ENCODE peak calls at places on chromosomes 12 and 14, in eight cellular contexts. Q, W, J, A, F, R, V and X are unnamed samples.

GRCh38 chr14:64966976-64967375 is 5.2 kb downstream of the RAB15 start:
- DNase-seq in Q (no peak), W (peak), J (no peak), A (no peak), F (no peak), R (no peak), V (no peak), X (no peak)

GRCh38 chr14:22512106-22512814 is 76.8 kb downstream of the DAD1 start:
- DNase-seq in Q (no peak), W (no peak), J (no peak), A (no peak), F (no peak), R (no peak), V (no peak), X (no peak)

GRCh38 chr14:94876306-94876705 is 106.4 kb upstream of the GSC start:
- DNase-seq in Q (no peak), W (no peak), J (no peak), A (no peak), F (no peak), R (no peak), V (no peak), X (no peak)

GRCh38 chr14:51400142-51400541 is 160.1 kb downstream of the TMX1 start:
- DNase-seq in Q (no peak), W (no peak), J (no peak), A (no peak), F (no peak), R (no peak), V (no peak), X (no peak)

GRCh38 chr12:27193854-27194544 is 50.1 kb upstream of the STK38L start:
- DNase-seq in Q (no peak), W (no peak), J (no peak), A (no peak), F (no peak), R (peak), V (peak), X (no peak)

GRCh38 chr12:127280393-127281275 is 986.3 kb upstream of the TMEM132C start:
- DNase-seq in Q (peak), W (no peak), J (peak), A (peak), F (no peak), R (no peak), V (peak), X (peak)

GRCh38 chr12:131088701-131089525 is 135.2 kb downstream of the ADGRD1 start:
- DNase-seq in Q (peak), W (no peak), J (peak), A (no peak), F (no peak), R (no peak), V (no peak), X (no peak)

GRCh38 chr14:93219103-93219726 is 12.2 kb downstream of the UBR7 start:
- DNase-seq in Q (no peak), W (peak), J (no peak), A (no peak), F (peak), R (no peak), V (peak), X (peak)

GRCh38 chr12:118319627-118320026 is 53.1 kb downstream of the TAOK3 start:
- DNase-seq in Q (no peak), W (no peak), J (no peak), A (no peak), F (no peak), R (no peak), V (no peak), X (no peak)

GRCh38 chr14:92653162-92653651 is 95.2 kb downstream of the LGMN start:
- DNase-seq in Q (no peak), W (no peak), J (no peak), A (no peak), F (peak), R (no peak), V (no peak), X (no peak)

GRCh38 chr12:38921025-38921677 is 15.8 kb upstream of the CPNE8 start:
- DNase-seq in Q (no peak), W (peak), J (peak), A (no peak), F (peak), R (no peak), V (peak), X (peak)

GRCh38 chr14:57189070-57189469 is 79.6 kb downstream of the EXOC5 start:
- DNase-seq in Q (no peak), W (peak), J (no peak), A (no peak), F (peak), R (no peak), V (peak), X (peak)

GRCh38 chr12:122166422-122167327 is 7.3 kb downstream of the IL31 start:
- DNase-seq in Q (no peak), W (no peak), J (no peak), A (no peak), F (no peak), R (no peak), V (no peak), X (no peak)

GRCh38 chr12:125193376-125193775 is 128.1 kb downstream of the AACS start:
- DNase-seq in Q (no peak), W (no peak), J (no peak), A (no peak), F (no peak), R (no peak), V (no peak), X (no peak)

GRCh38 chr12:106753526-106753925 is 21.0 kb upstream of the RIC8B start:
- DNase-seq in Q (no peak), W (no peak), J (no peak), A (no peak), F (no peak), R (no peak), V (no peak), X (no peak)

GRCh38 chr12:1913377-1914115 is 4.9 kb downstream of the CACNA2D4 start:
- DNase-seq in Q (no peak), W (no peak), J (no peak), A (no peak), F (no peak), R (no peak), V (peak), X (no peak)

GRCh38 chr12:88552672-88553079 is 27.6 kb downstream of the KITLG start:
- DNase-seq in Q (no peak), W (peak), J (no peak), A (no peak), F (no peak), R (peak), V (no peak), X (no peak)

GRCh38 chr14:54747616-54748015 is 155.0 kb downstream of the GCH1 start:
- DNase-seq in Q (no peak), W (no peak), J (no peak), A (no peak), F (no peak), R (no peak), V (no peak), X (no peak)

GRCh38 chr12:68759852-68760251 is 13.9 kb downstream of the SLC35E3 start:
- DNase-seq in Q (no peak), W (no peak), J (no peak), A (no peak), F (no peak), R (no peak), V (no peak), X (no peak)

GRCh38 chr14:95432152-95433093 is 84.0 kb downstream of the SYNE3 start:
- DNase-seq in Q (peak), W (peak), J (peak), A (no peak), F (no peak), R (no peak), V (peak), X (peak)

GRCh38 chr14:93044116-93044515 is 71.6 kb downstream of the ITPK1 start:
- DNase-seq in Q (no peak), W (peak), J (no peak), A (no peak), F (no peak), R (no peak), V (no peak), X (no peak)

GRCh38 chr14:54348923-54349615 is 47.7 kb upstream of the CDKN3 start:
- DNase-seq in Q (no peak), W (no peak), J (no peak), A (no peak), F (no peak), R (no peak), V (no peak), X (no peak)

GRCh38 chr12:8609061-8609570 is 3.5 kb downstream of the AICDA start:
- DNase-seq in Q (no peak), W (peak), J (no peak), A (no peak), F (peak), R (peak), V (peak), X (peak)

GRCh38 chr12:47767197-47767724 is 5.8 kb upstream of the SLC48A1 start:
- DNase-seq in Q (no peak), W (peak), J (no peak), A (peak), F (peak), R (no peak), V (peak), X (peak)

GRCh38 chr12:129305851-129306250 is 452.6 kb downstream of the GLT1D1 start:
- DNase-seq in Q (no peak), W (no peak), J (no peak), A (no peak), F (no peak), R (no peak), V (no peak), X (no peak)

GRCh38 chr14:100140452-100141132 is 18.9 kb downstream of the DEGS2 start:
- DNase-seq in Q (no peak), W (no peak), J (peak), A (no peak), F (peak), R (no peak), V (peak), X (peak)